ENCODE peak calls at places on chromosomes 4 and X, in ten cellular contexts. Q is fibroblast of mammary gland, K is OCI-LY7, I is cardiac muscle cell, G is stomach, A is ovary, O is mammary epithelial cell, E is heart left ventricle, S is AG04449, F is kidney epithelial cell. W is an unnamed sample.

GRCh38 chr4:158630893-158631292 is 40.8 kb downstream of the C4orf46 start:
- DNase-seq in S (no peak), A (no peak), F (no peak), I (peak), E (no peak), K (no peak), G (no peak), O (peak), Q (peak), W (no peak)

GRCh38 chr4:926538-926937 is 5.6 kb downstream of the GAK start:
- DNase-seq in A (no peak), O (no peak), I (peak), E (no peak), F (no peak), S (no peak), G (peak), K (peak), Q (peak), W (no peak)

GRCh38 chrX:97158270-97158669 is 274.6 kb downstream of the RPA4 start:
- DNase-seq in O (no peak), A (no peak), G (no peak), K (no peak), F (no peak), S (no peak), E (no peak), Q (peak), I (no peak), W (no peak)

GRCh38 chr4:48243429-48243828 is 26.2 kb downstream of the TEC start:
- DNase-seq in K (no peak), Q (no peak), E (no peak), O (no peak), S (no peak), I (no peak), F (no peak), A (no peak), G (no peak), W (no peak)

GRCh38 chr4:155600246-155600645 is 66.4 kb upstream of the GUCY1A1 start:
- DNase-seq in K (no peak), S (no peak), F (no peak), G (no peak), O (no peak), I (no peak), E (no peak), Q (no peak), A (no peak), W (no peak)

GRCh38 chrX:6129751-6130150 is 98.9 kb downstream of the NLGN4X start:
- DNase-seq in K (no peak), E (no peak), G (no peak), O (no peak), A (no peak), S (no peak), F (no peak), Q (no peak), I (no peak), W (no peak)

GRCh38 chr4:61211781-61212180 is 11.7 kb downstream of the ADGRL3 start:
- DNase-seq in G (no peak), S (no peak), F (no peak), A (no peak), E (no peak), K (no peak), O (no peak), I (no peak), Q (no peak), W (no peak)

GRCh38 chr4:101199507-101200285 is 147.6 kb downstream of the PPP3CA start:
- DNase-seq in O (peak), Q (peak), F (no peak), A (no peak), S (no peak), G (no peak), K (no peak), I (no peak), E (no peak), W (no peak)

GRCh38 chr4:109811707-109812106 is 3.9 kb upstream of the GAR1 start:
- DNase-seq in Q (no peak), E (no peak), G (no peak), F (no peak), I (no peak), S (no peak), A (no peak), K (no peak), O (no peak), W (no peak)

GRCh38 chr4:105306158-105306781 is 159.6 kb downstream of the TET2 start:
- DNase-seq in K (no peak), O (peak), S (no peak), Q (peak), E (no peak), I (no peak), A (no peak), F (no peak), G (no peak), W (no peak)

GRCh38 chrX:133350751-133351150 is 64.5 kb downstream of the GPC4 start:
- DNase-seq in E (no peak), K (no peak), I (peak), S (no peak), O (no peak), G (peak), F (peak), Q (peak), A (peak), W (no peak)

GRCh38 chr4:5890063-5890727 is 2.7 kb downstream of the CRMP1 start:
- DNase-seq in Q (no peak), K (no peak), F (no peak), E (peak), A (no peak), I (no peak), S (no peak), O (no peak), G (no peak), W (no peak)

GRCh38 chrX:70129811-70130210 is 3.4 kb upstream of the IGBP1 start:
- DNase-seq in S (no peak), I (peak), G (no peak), Q (peak), A (no peak), E (no peak), O (peak), F (no peak), K (no peak), W (no peak)

GRCh38 chrX:125319646-125320521 is at the start of gene TEX13C:
- DNase-seq in O (no peak), I (no peak), G (no peak), S (no peak), E (no peak), F (no peak), Q (no peak), A (no peak), K (no peak), W (no peak)

GRCh38 chr4:38832624-38833528 is 23.7 kb downstream of the TLR6 start:
- DNase-seq in S (no peak), A (no peak), G (no peak), I (no peak), Q (no peak), O (no peak), K (no peak), E (no peak), F (no peak), W (no peak)

GRCh38 chr4:77619408-77619807 is 13.8 kb downstream of the CXCL13 start:
- DNase-seq in I (peak), Q (no peak), G (peak), O (no peak), F (no peak), K (no peak), A (no peak), S (no peak), E (no peak), W (no peak)

GRCh38 chr4:173575482-173576152 is 45.6 kb upstream of the HAND2 start:
- DNase-seq in F (no peak), K (no peak), O (no peak), S (no peak), E (no peak), I (no peak), G (no peak), A (no peak), Q (no peak), W (no peak)

GRCh38 chrX:24672701-24673190 is 21.0 kb upstream of the POLA1 start:
- DNase-seq in S (no peak), I (peak), G (no peak), F (no peak), Q (no peak), O (no peak), A (no peak), E (no peak), K (no peak), W (no peak)

GRCh38 chrX:46903458-46904242 is 8.6 kb upstream of the JADE3 start:
- DNase-seq in F (peak), G (peak), S (no peak), I (peak), K (peak), E (peak), Q (peak), A (peak), O (peak), W (no peak)
- H3K4me3 ChIP-seq in F (peak), G (peak), S (peak), I (peak), K (peak), E (peak), Q (peak), A (peak), O (no peak), W (peak)

GRCh38 chrX:26442340-26442739 is 226.4 kb downstream of the MAGEB5 start:
- DNase-seq in O (peak), A (no peak), E (no peak), S (peak), F (no peak), I (peak), Q (peak), K (no peak), G (no peak), W (no peak)
- TF ChIP-seq CTCF in O (peak), A (no peak), E (peak), S (peak), F (peak), I (peak), Q (peak), K (peak), G (no peak), W (peak)

GRCh38 chr4:138897818-138898226 is 117.8 kb upstream of the NOCT start:
- DNase-seq in A (no peak), G (no peak), I (peak), F (peak), S (peak), Q (peak), K (no peak), O (peak), E (no peak), W (no peak)
- H3K4me3 ChIP-seq in A (no peak), G (no peak), I (no peak), F (no peak), S (peak), Q (no peak), K (no peak), O (no peak), E (no peak), W (no peak)

GRCh38 chr4:169271692-169272007 is 894 bp upstream of the SH3RF1 start:
- DNase-seq in S (no peak), E (no peak), A (no peak), I (no peak), O (no peak), K (no peak), F (no peak), G (no peak), Q (no peak), W (no peak)

GRCh38 chr4:169272265-169272886 is 1.6 kb upstream of the SH3RF1 start:
- DNase-seq in Q (peak), O (peak), A (no peak), E (no peak), I (peak), F (no peak), K (no peak), S (peak), G (no peak), W (no peak)

GRCh38 chr4:169270810-169271691 is at the start of gene SH3RF1:
- DNase-seq in Q (peak), K (no peak), O (peak), I (peak), G (peak), E (peak), A (peak), S (no peak), F (no peak), W (no peak)

GRCh38 chr4:169268951-169269781 is 1.6 kb downstream of the SH3RF1 start:
- DNase-seq in O (peak), A (no peak), I (peak), F (no peak), K (no peak), Q (peak), S (peak), G (no peak), E (no peak), W (no peak)

GRCh38 chr4:169270156-169270809 is 473 bp downstream of the SH3RF1 start:
- DNase-seq in E (peak), K (no peak), I (peak), A (peak), G (peak), Q (no peak), O (peak), S (no peak), F (no peak), W (no peak)
- TF ChIP-seq CTCF in E (no peak), K (no peak), I (no peak), A (no peak), G (no peak), Q (no peak), O (peak), S (no peak), F (no peak), W (no peak)

GRCh38 chr4:165294907-165295306 is 32.6 kb upstream of the MSMO1 start:
- DNase-seq in I (no peak), O (no peak), A (no peak), F (no peak), Q (no peak), S (no peak), K (peak), G (no peak), E (no peak), W (no peak)
- H3K4me3 ChIP-seq in I (no peak), O (no peak), A (no peak), F (no peak), Q (no peak), S (no peak), K (peak), G (no peak), E (peak), W (no peak)

GRCh38 chrX:34918091-34918736 is 24.4 kb upstream of the FAM47B start:
- DNase-seq in E (no peak), Q (peak), S (no peak), F (peak), G (no peak), I (peak), K (no peak), O (peak), A (no peak), W (peak)

GRCh38 chrX:34917146-34917545 is 25.4 kb upstream of the FAM47B start:
- DNase-seq in O (no peak), Q (peak), A (no peak), I (no peak), S (no peak), K (no peak), E (no peak), F (no peak), G (no peak), W (no peak)

GRCh38 chrX:34915463-34916225 is 27.0 kb upstream of the FAM47B start:
- DNase-seq in A (no peak), E (no peak), F (no peak), S (no peak), O (peak), G (no peak), Q (no peak), K (no peak), I (no peak), W (no peak)

GRCh38 chrX:34918856-34919255 is 23.7 kb upstream of the FAM47B start:
- DNase-seq in Q (peak), G (no peak), K (no peak), F (peak), E (no peak), S (no peak), A (no peak), O (peak), I (peak), W (no peak)
- TF ChIP-seq CTCF in Q (peak), G (peak), K (peak), F (peak), E (peak), S (peak), A (no peak), O (peak), I (peak), W (peak)

GRCh38 chr4:139815646-139816601 is 150.3 kb downstream of the MGST2 start:
- DNase-seq in F (peak), A (peak), O (no peak), K (no peak), E (peak), Q (peak), S (peak), I (peak), G (no peak), W (peak)
- H3K4me3 ChIP-seq in F (peak), A (peak), O (no peak), K (no peak), E (peak), Q (peak), S (peak), I (peak), G (peak), W (peak)